ENCODE peak calls at places on chromosome 9, in five cellular contexts. K is IMR-90, R is tibial nerve, X is spleen, U is heart right ventricle. O is an unnamed sample.

GRCh38 chr9:91757802-91758201 is 192.2 kb downstream of the ROR2 start:
- DNase-seq in K (no peak), R (no peak), X (no peak), U (no peak), O (no peak)

GRCh38 chr9:101648493-101648892 is 53.7 kb upstream of the PPP3R2 start:
- DNase-seq in K (no peak), R (no peak), X (no peak), U (no peak), O (no peak)

GRCh38 chr9:70921126-70921525 is 200.3 kb downstream of the TRPM3 start:
- DNase-seq in K (peak), R (no peak), X (no peak), U (no peak), O (no peak)

GRCh38 chr9:32524558-32525461 is 1.2 kb downstream of the RIGI start:
- DNase-seq in K (no peak), R (no peak), X (peak), U (no peak), O (no peak)

GRCh38 chr9:115531410-115532130 is 413.6 kb upstream of the TNC start:
- DNase-seq in K (peak), R (no peak), X (no peak), U (no peak), O (no peak)

GRCh38 chr9:112110773-112111106 is 64.4 kb downstream of the SUSD1 start:
- DNase-seq in K (no peak), R (no peak), X (no peak), U (no peak), O (no peak)

GRCh38 chr9:34311499-34312225 is 17.4 kb downstream of the KIF24 start:
- DNase-seq in K (no peak), R (no peak), X (no peak), U (no peak), O (no peak)

GRCh38 chr9:131839281-131840084 is 99.6 kb upstream of the RAPGEF1 start:
- DNase-seq in K (peak), R (peak), X (no peak), U (no peak), O (no peak)

GRCh38 chr9:69035438-69036316 is at the start of gene FXN:
- DNase-seq in K (peak), R (peak), X (peak), U (peak), O (peak)

GRCh38 chr9:69034071-69034470 is 1.5 kb upstream of the FXN start:
- DNase-seq in K (no peak), R (no peak), X (no peak), U (no peak), O (no peak)

GRCh38 chr9:69036319-69036718 is 767 bp downstream of the FXN start:
- DNase-seq in K (peak), R (no peak), X (no peak), U (no peak), O (no peak)

GRCh38 chr9:69040646-69041045 is 5.1 kb downstream of the FXN start:
- DNase-seq in K (no peak), R (no peak), X (no peak), U (no peak), O (no peak)

GRCh38 chr9:69036799-69037198 is 1.2 kb downstream of the FXN start:
- DNase-seq in K (no peak), R (no peak), X (no peak), U (no peak), O (no peak)
- H3K27ac ChIP-seq in K (no peak), R (peak), X (peak), U (peak), O (no peak)

DNA sequence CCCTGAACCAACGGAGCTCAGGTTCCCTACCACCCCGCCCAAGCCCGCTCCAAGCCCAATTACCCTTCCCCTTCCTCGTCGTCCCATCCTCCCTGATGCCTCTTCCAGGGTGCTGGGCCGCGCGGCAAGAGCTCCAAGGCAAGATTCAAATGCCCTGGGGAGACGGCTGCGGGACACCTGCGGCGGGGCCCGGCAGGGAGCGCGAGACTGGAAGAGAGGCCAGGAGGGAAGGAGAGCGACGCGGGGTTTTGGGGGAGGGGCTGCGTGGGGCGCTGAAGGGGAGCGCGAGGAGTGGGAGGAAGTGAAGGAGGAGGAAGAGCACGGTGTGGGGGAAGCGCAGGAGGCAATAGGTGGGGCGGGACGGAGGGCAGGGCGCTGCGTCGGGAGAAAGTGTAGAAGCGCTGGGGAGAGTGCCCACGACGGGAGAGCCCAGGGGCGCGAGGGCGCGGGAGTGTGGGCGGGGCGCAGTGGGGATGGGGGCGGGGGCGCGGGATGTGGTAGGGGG is 975 bp upstream of the NXNL2 start:
- DNase-seq in K (peak), R (no peak), X (peak), U (peak), O (no peak)
- TF ChIP-seq CTCF in K (no peak), R (no peak), X (no peak), U (no peak), O (no peak)

GRCh38 chr9:13116292-13116691 is 163.2 kb downstream of the MPDZ start:
- DNase-seq in K (no peak), R (no peak), X (no peak), U (no peak), O (no peak)
- H3K27ac ChIP-seq in K (no peak), R (no peak), X (no peak), U (no peak), O (no peak)

DNA sequence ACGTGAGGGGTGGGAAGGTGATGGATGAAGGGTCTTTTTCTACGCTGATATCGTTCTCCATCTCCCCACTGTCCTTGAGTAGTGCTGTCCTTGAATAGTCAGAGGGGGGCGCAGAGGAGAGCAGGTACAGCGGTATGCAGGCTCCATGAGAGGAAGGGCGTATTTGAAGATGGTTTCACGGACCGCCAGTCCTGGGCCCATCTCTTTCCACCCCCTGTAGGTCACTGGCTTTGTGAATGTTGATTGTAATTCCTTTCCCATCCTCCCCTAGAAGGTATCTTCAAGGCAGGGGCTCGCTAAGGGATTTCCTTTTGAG is 40.8 kb upstream of the DAB2IP start:
- DNase-seq in K (no peak), R (no peak), X (no peak), U (no peak), O (no peak)
- TF ChIP-seq CTCF in K (no peak), R (no peak), X (no peak), U (no peak), O (no peak)

GRCh38 chr9:128724744-128725211 is 851 bp upstream of the ZDHHC12 start:
- DNase-seq in K (peak), R (peak), X (peak), U (peak), O (peak)
- H3K27ac ChIP-seq in K (no peak), R (peak), X (peak), U (peak), O (peak)

GRCh38 chr9:82188817-82189216 is 200.2 kb downstream of the SPATA31D1 start:
- DNase-seq in K (no peak), R (no peak), X (no peak), U (no peak), O (no peak)
- TF ChIP-seq CTCF in K (no peak), R (no peak), X (no peak), U (no peak), O (no peak)

GRCh38 chr9:86352440-86353106 is 1.6 kb downstream of the TUT7 start:
- DNase-seq in K (no peak), R (no peak), X (no peak), U (no peak), O (no peak)
- H3K27ac ChIP-seq in K (no peak), R (peak), X (peak), U (no peak), O (no peak)

DNA sequence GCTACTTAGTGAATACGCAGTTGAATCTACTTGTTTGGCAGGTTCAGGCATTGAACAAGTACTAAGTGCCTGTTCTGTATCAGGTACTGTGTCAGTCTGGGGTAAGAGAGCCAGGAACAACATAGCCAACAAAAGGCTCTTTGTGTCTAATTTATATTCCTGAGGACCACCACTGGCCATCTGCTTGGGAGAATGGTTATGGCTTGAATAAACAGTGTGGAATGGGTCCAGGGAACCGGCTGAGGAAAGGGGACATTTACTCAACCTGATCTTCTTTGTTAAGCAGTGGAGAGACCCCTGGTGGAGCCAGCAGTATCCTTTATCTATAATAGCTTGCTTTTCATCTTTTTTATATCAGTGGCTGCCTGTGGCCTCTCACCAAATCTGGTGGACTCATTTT is 38.6 kb downstream of the EXOSC2 start:
- DNase-seq in K (peak), R (no peak), X (no peak), U (no peak), O (no peak)
- TF ChIP-seq CTCF in K (peak), R (no peak), X (no peak), U (no peak), O (no peak)

GRCh38 chr9:113436753-113437515 is 26.4 kb downstream of the C9orf43 start:
- DNase-seq in K (peak), R (no peak), X (no peak), U (no peak), O (no peak)
- H3K27ac ChIP-seq in K (peak), R (no peak), X (no peak), U (no peak), O (no peak)

GRCh38 chr9:121285835-121286687 is 18.1 kb downstream of the GSN start:
- DNase-seq in K (peak), R (peak), X (no peak), U (peak), O (no peak)

GRCh38 chr9:121288557-121288873 is 20.6 kb downstream of the GSN start:
- DNase-seq in K (no peak), R (no peak), X (no peak), U (no peak), O (no peak)

GRCh38 chr9:121286688-121286972 is 18.7 kb downstream of the GSN start:
- DNase-seq in K (no peak), R (no peak), X (no peak), U (no peak), O (no peak)

GRCh38 chr9:121288874-121289553 is 21.1 kb downstream of the GSN start:
- DNase-seq in K (peak), R (peak), X (peak), U (peak), O (no peak)

DNA sequence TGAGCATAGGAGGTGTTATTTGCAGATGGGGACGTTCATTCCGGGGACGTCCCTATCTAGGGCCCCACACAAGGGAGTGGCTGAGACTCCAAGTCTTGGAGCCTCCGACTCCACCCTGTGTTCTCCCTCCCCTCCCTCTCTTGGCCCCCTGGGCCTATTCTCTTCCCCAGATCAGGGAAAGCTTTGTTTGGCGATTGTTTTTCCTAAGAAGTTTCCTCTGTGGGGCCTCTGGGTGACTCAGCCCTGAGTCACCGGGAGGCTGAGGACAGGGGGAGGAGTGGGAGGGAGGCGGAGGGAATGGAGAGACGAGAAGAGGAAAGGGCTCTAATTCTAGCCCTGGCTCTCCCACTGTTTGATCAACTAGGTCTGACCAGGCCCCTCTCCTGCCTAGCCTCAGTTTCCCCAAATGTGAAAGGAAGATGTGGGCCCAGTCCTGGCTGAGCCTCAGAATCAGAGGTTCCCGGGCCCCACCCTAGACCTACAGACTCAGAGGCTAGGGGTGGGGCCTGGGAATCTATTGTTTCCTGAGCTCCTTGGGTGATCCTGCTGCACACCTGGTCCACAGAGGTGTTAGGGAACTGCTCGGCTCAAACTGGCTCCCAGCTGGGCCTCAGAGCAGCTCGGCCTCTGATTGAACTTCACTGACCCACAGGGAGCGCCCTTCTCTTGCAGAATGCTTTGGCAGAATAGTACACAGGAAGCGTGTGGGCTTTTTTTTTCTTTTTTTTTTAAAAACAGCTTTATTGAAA is 19.2 kb downstream of the GSN start:
- DNase-seq in K (peak), R (peak), X (no peak), U (peak), O (no peak)
- TF ChIP-seq CTCF in K (peak), R (peak), X (no peak), U (peak), O (no peak)